ENCODE peak calls at places on chromosomes 6 and 20, in nine cellular contexts. N is stimulated activated CD4-positive, alpha-beta T cell treated with anti-CD3 and anti-CD28 coated beads, Interleukin-2, amount 100 ng/mL, for 48 hours; U is progenitor cell of endocrine pancreas; G is T1000; C is sigmoid colon; J is activated CD4-positive, alpha-beta T cell treated with anti-CD3 and anti-CD28 coated beads, Interleukin-2, amount 50 U/mL, for 1 hour; I is iris pigment epithelial cell; S is retina; Q is AG10803. F is an unnamed sample.

GRCh38 chr6:123447315-123447937 is 189.3 kb downstream of the TRDN start:
- DNase-seq in N (no peak), U (no peak), G (no peak), C (no peak), J (no peak), I (no peak), S (no peak), Q (no peak), F (no peak)

GRCh38 chr20:44475372-44475693 is 341 bp upstream of the TTPAL start:
- DNase-seq in N (no peak), U (no peak), G (no peak), C (no peak), J (no peak), I (no peak), S (no peak), Q (no peak), F (no peak)

GRCh38 chr20:37245181-37245580 is 16.4 kb downstream of the GHRH start:
- DNase-seq in N (no peak), U (no peak), G (no peak), C (no peak), J (no peak), I (no peak), S (no peak), Q (no peak), F (no peak)

GRCh38 chr20:17495826-17496225 is 35.4 kb downstream of the BFSP1 start:
- DNase-seq in N (no peak), U (no peak), G (no peak), C (peak), J (no peak), I (no peak), S (no peak), Q (no peak), F (no peak)

GRCh38 chr20:13995086-13995665 is at the start of gene MACROD2:
- DNase-seq in N (peak), U (peak), G (peak), C (peak), J (peak), I (peak), S (peak), Q (peak), F (peak)

GRCh38 chr20:62583424-62583920 is 58.8 kb upstream of the SLCO4A1 start:
- DNase-seq in N (no peak), U (no peak), G (no peak), C (peak), J (no peak), I (no peak), S (no peak), Q (peak), F (no peak)

GRCh38 chr6:145844933-145845531 is 30.4 kb upstream of the FBXO30 start:
- DNase-seq in N (no peak), U (no peak), G (no peak), C (no peak), J (no peak), I (no peak), S (no peak), Q (peak), F (peak)

GRCh38 chr20:63696628-63697356 is at the start of gene TNFRSF6B:
- DNase-seq in N (no peak), U (no peak), G (no peak), C (peak), J (peak), I (no peak), S (peak), Q (no peak), F (no peak)

GRCh38 chr20:10855031-10855430 is 181.2 kb upstream of the JAG1 start:
- DNase-seq in N (no peak), U (no peak), G (no peak), C (no peak), J (no peak), I (peak), S (no peak), Q (peak), F (no peak)

GRCh38 chr6:24078200-24078599 is 47.8 kb upstream of the NRSN1 start:
- DNase-seq in N (no peak), U (no peak), G (no peak), C (no peak), J (no peak), I (peak), S (no peak), Q (peak), F (no peak)

GRCh38 chr6:51001399-51001798 is 182.7 kb downstream of the TFAP2B start:
- DNase-seq in N (no peak), U (no peak), G (no peak), C (no peak), J (no peak), I (no peak), S (no peak), Q (no peak), F (no peak)

GRCh38 chr20:728022-728944 is 40.0 kb downstream of the SLC52A3 start:
- DNase-seq in N (peak), U (peak), G (no peak), C (no peak), J (peak), I (peak), S (peak), Q (no peak), F (peak)

GRCh38 chr6:148455674-148456559 is 113.3 kb downstream of the SASH1 start:
- DNase-seq in N (no peak), U (no peak), G (no peak), C (no peak), J (no peak), I (no peak), S (peak), Q (no peak), F (no peak)

GRCh38 chr6:142155895-142156757 is 9.1 kb downstream of the VTA1 start:
- DNase-seq in N (no peak), U (no peak), G (no peak), C (no peak), J (no peak), I (peak), S (peak), Q (peak), F (no peak)

GRCh38 chr6:161608771-161609170 is 334.9 kb upstream of the AGPAT4 start:
- DNase-seq in N (no peak), U (no peak), G (no peak), C (no peak), J (no peak), I (no peak), S (no peak), Q (no peak), F (no peak)

GRCh38 chr20:24838551-24839530 is 110.2 kb upstream of the CST7 start:
- DNase-seq in N (no peak), U (no peak), G (no peak), C (no peak), J (no peak), I (no peak), S (no peak), Q (peak), F (no peak)

GRCh38 chr6:154796484-154796883 is 63.3 kb downstream of the SCAF8 start:
- DNase-seq in N (no peak), U (no peak), G (no peak), C (no peak), J (no peak), I (no peak), S (no peak), Q (no peak), F (no peak)

GRCh38 chr6:135451617-135452190 is 45.8 kb downstream of the AHI1 start:
- DNase-seq in N (no peak), U (no peak), G (no peak), C (no peak), J (no peak), I (peak), S (peak), Q (peak), F (no peak)

GRCh38 chr6:3884007-3884745 is 35.0 kb downstream of the FAM50B start:
- DNase-seq in N (no peak), U (no peak), G (no peak), C (no peak), J (no peak), I (peak), S (no peak), Q (peak), F (peak)

GRCh38 chr6:41171908-41172307 is 9.0 kb upstream of the TREM2 start:
- DNase-seq in N (no peak), U (no peak), G (no peak), C (no peak), J (no peak), I (no peak), S (no peak), Q (no peak), F (no peak)

GRCh38 chr6:35483892-35484645 is 12.8 kb downstream of the TEAD3 start:
- DNase-seq in N (no peak), U (no peak), G (no peak), C (no peak), J (no peak), I (no peak), S (no peak), Q (no peak), F (no peak)

GRCh38 chr20:49608752-49609670 is 41.1 kb upstream of the PTGIS start:
- DNase-seq in N (peak), U (peak), G (peak), C (peak), J (peak), I (no peak), S (peak), Q (no peak), F (peak)

GRCh38 chr6:158668707-158669103 is 18.9 kb downstream of the SYTL3 start:
- DNase-seq in N (no peak), U (no peak), G (no peak), C (no peak), J (no peak), I (no peak), S (no peak), Q (no peak), F (no peak)